ENCODE peak calls at places on chromosomes 16 and 17, in seven cellular contexts. D is adrenal gland; I is SJSA1; V is MM.1S; N is heart right ventricle; C is CD8-positive, alpha-beta T cell; S is esophagus muscularis mucosa. L is an unnamed sample.

GRCh38 chr16:21263640-21264211 is 14.4 kb downstream of the CRYM start:
- DNase-seq in I (no peak), N (no peak), C (no peak), V (peak; percentile 33), D (peak; percentile 81), S (no peak), L (no peak)

GRCh38 chr17:50904522-50905459 is 38.6 kb upstream of the TOB1 start:
- DNase-seq in D (no peak), N (no peak), S (no peak), V (no peak), I (no peak), C (no peak), L (no peak)

GRCh38 chr16:75062135-75062943 is 54.2 kb downstream of the LDHD start:
- DNase-seq in N (peak; percentile 61), D (peak; percentile 71), S (no peak), V (no peak), I (no peak), C (no peak), L (no peak)

GRCh38 chr16:57999971-58000705 is at the start of gene ZNF319:
- DNase-seq in S (no peak), V (peak; percentile 34), I (peak; percentile 24), N (no peak), D (no peak), C (no peak), L (peak; percentile 11)

GRCh38 chr17:78723001-78723796 is 58.9 kb downstream of the CYTH1 start:
- DNase-seq in N (peak; percentile 74), C (no peak), S (no peak), V (peak; percentile 35), I (no peak), D (no peak), L (no peak)

GRCh38 chr16:89422905-89423630 is 67.3 kb downstream of the ANKRD11 start:
- DNase-seq in I (peak; percentile 45), D (peak; percentile 74), S (no peak), C (no peak), V (peak; percentile 44), N (no peak), L (no peak)

GRCh38 chr16:73743665-73744496 is 552.7 kb upstream of the PSMD7 start:
- DNase-seq in V (no peak), I (no peak), S (peak; percentile 74), D (peak; percentile 16), C (no peak), N (no peak), L (no peak)

GRCh38 chr17:2545393-2545792 is 33.7 kb upstream of the METTL16 start:
- DNase-seq in N (peak; percentile 38), C (no peak), D (peak; percentile 52), S (no peak), I (no peak), V (no peak), L (no peak)

GRCh38 chr17:72351884-72352346 is 231.1 kb downstream of the SOX9 start:
- DNase-seq in I (no peak), S (no peak), V (no peak), D (no peak), N (no peak), C (no peak), L (no peak)

GRCh38 chr16:58584831-58585505 is 44.7 kb downstream of the CNOT1 start:
- DNase-seq in V (no peak), N (no peak), I (no peak), D (no peak), C (no peak), S (no peak), L (no peak)

GRCh38 chr16:4700997-4701743 is 7.8 kb downstream of the NUDT16L1 start:
- DNase-seq in C (no peak), V (no peak), I (no peak), N (peak; percentile 36), S (no peak), D (no peak), L (no peak)

GRCh38 chr16:380837-381787 is 666 bp downstream of the PGAP6 start:
- DNase-seq in N (no peak), D (peak; percentile 46), I (no peak), S (no peak), V (no peak), C (no peak), L (no peak)

GRCh38 chr16:54647731-54648221 is 282.9 kb upstream of the IRX5 start:
- DNase-seq in V (no peak), D (no peak), C (no peak), N (no peak), S (no peak), I (no peak), L (no peak)

GRCh38 chr17:511001-511690 is 158.5 kb upstream of the RPH3AL start:
- DNase-seq in V (no peak), D (no peak), N (no peak), C (no peak), S (no peak), I (peak; percentile 68), L (no peak)

GRCh38 chr16:77211880-77212735 is 12.9 kb downstream of the SYCE1L start:
- DNase-seq in C (peak; percentile 78), D (no peak), S (no peak), V (peak; percentile 42), N (peak; percentile 17), I (peak; percentile 50), L (peak; percentile 78)

GRCh38 chr17:82674656-82675475 is 23.6 kb downstream of the RAB40B start:
- DNase-seq in N (no peak), S (no peak), V (no peak), C (no peak), D (no peak), I (no peak), L (no peak)

GRCh38 chr16:20675488-20676267 is 21.8 kb downstream of the ACSM1 start:
- DNase-seq in N (no peak), C (peak; percentile 50), D (no peak), I (no peak), V (no peak), S (no peak), L (no peak)

GRCh38 chr17:77434136-77435114 is 293.7 kb downstream of the SEC14L1 start:
- DNase-seq in D (no peak), V (no peak), S (no peak), C (peak; percentile 70), N (no peak), I (no peak), L (no peak)

GRCh38 chr16:1363501-1364041 is 11.8 kb downstream of the GNPTG start:
- DNase-seq in C (peak; percentile 82), S (no peak), N (no peak), D (peak; percentile 85), I (no peak), V (peak; percentile 43), L (peak; percentile 68)

GRCh38 chr16:55499281-55499680 is 9.6 kb upstream of the LPCAT2 start:
- DNase-seq in N (no peak), V (no peak), D (no peak), C (peak; percentile 25), S (no peak), I (peak; percentile 14), L (no peak)

GRCh38 chr16:27718136-27718766 is 168.3 kb downstream of the KATNIP start:
- DNase-seq in S (no peak), N (no peak), D (no peak), I (no peak), V (no peak), C (no peak), L (no peak)

GRCh38 chr17:78924481-78925151 is 571 bp downstream of the TIMP2 start:
- DNase-seq in I (peak; percentile 28), N (peak; percentile 25), C (no peak), D (no peak), S (no peak), V (peak; percentile 30), L (no peak)

GRCh38 chr17:64095144-64095882 is 34.6 kb downstream of the ERN1 start:
- DNase-seq in N (no peak), I (no peak), S (no peak), V (no peak), D (no peak), C (no peak), L (no peak)

GRCh38 chr17:64096037-64096436 is 33.9 kb downstream of the ERN1 start:
- DNase-seq in D (no peak), S (no peak), N (no peak), C (no peak), V (no peak), I (no peak), L (no peak)

GRCh38 chr17:64092952-64093451 is 36.9 kb downstream of the ERN1 start:
- DNase-seq in I (no peak), D (no peak), C (no peak), V (peak; percentile 48), S (no peak), N (no peak), L (no peak)

GRCh38 chr17:64092111-64092510 is 37.8 kb downstream of the ERN1 start:
- DNase-seq in D (no peak), I (no peak), V (no peak), C (no peak), S (no peak), N (no peak), L (no peak)

GRCh38 chr17:64094412-64094811 is 35.5 kb downstream of the ERN1 start:
- DNase-seq in S (no peak), N (no peak), V (no peak), I (no peak), D (no peak), C (no peak), L (no peak)
- H3K4me1 ChIP-seq in S (peaks cover 24% of the 10 kb centered on the region), N (peaks cover 6% of the 10 kb centered on the region), V (peaks cover 97% of the 10 kb centered on the region), I (peaks cover 3% of the 10 kb centered on the region), D (peaks cover 71% of the 10 kb centered on the region), C (peaks cover 6% of the 10 kb centered on the region), L (peaks cover 12% of the 10 kb centered on the region)

DNA sequence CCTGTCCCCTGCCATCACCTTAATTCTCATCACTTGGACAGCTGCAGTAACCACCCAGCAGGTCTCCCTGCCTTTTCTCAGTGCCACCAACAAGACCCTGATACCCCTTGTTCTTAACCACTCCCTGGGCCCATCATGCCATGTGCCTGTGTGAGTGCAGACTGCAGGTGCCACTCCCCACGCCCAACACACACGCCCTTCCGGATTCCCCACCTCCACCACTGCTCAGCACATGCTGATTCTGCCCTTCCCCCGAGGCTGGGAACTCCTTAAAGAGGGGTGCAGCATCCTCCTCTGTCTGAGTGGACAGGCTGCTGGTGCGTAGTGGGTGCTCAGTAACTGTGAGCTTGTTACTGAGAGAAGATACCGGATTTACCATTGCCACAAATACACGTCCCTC is 52.4 kb downstream of the PLD6 start:
- DNase-seq in S (no peak), I (no peak), D (no peak), V (no peak), N (no peak), C (no peak), L (no peak)
- H3K4me1 ChIP-seq in S (peaks cover 36% of the 10 kb centered on the region), I (peaks cover 69% of the 10 kb centered on the region), D (peaks cover 17% of the 10 kb centered on the region), V (no peaks in the 10 kb centered on the region), N (peaks cover 27% of the 10 kb centered on the region), C (peaks cover 5% of the 10 kb centered on the region), L (peaks cover 40% of the 10 kb centered on the region)

GRCh38 chr17:42744283-42744805 is 496 bp downstream of the EZH1 start:
- DNase-seq in C (no peak), S (peak; percentile 94), V (peak; percentile 75), N (peak; percentile 83), I (peak; percentile 42), D (peak; percentile 84), L (peak; percentile 28)

GRCh38 chr17:42744806-42745617 is at the start of gene EZH1:
- DNase-seq in N (peak; percentile 89), V (peak; percentile 94), I (peak; percentile 87), C (peak; percentile 96), S (peak; percentile 96), D (peak; percentile 90), L (peak; percentile 95)

GRCh38 chr17:42743595-42744282 is 1.1 kb downstream of the EZH1 start:
- DNase-seq in D (no peak), N (no peak), S (no peak), I (no peak), V (no peak), C (no peak), L (no peak)

GRCh38 chr17:42740699-42741098 is 4.1 kb downstream of the EZH1 start:
- DNase-seq in D (no peak), V (no peak), S (no peak), I (no peak), C (no peak), N (no peak), L (no peak)
- H3K4me1 ChIP-seq in D (peaks cover 18% of the 10 kb centered on the region), V (peaks cover 11% of the 10 kb centered on the region), S (peaks cover 48% of the 10 kb centered on the region), I (peaks cover 8% of the 10 kb centered on the region), C (peaks cover 17% of the 10 kb centered on the region), N (peaks cover 30% of the 10 kb centered on the region), L (peaks cover 12% of the 10 kb centered on the region)

GRCh38 chr16:85246473-85246872 is 134.2 kb upstream of the CIBAR2 start:
- DNase-seq in I (no peak), V (no peak), C (no peak), S (no peak), N (no peak), D (no peak), L (no peak)
- H3K4me1 ChIP-seq in I (peaks cover 4% of the 10 kb centered on the region), V (no peaks in the 10 kb centered on the region), C (peaks cover 5% of the 10 kb centered on the region), S (peaks cover 21% of the 10 kb centered on the region), N (no peaks in the 10 kb centered on the region), D (no peaks in the 10 kb centered on the region), L (no peaks in the 10 kb centered on the region)

L was measured in naive thymus-derived CD4-positive, alpha-beta T cell.